ENCODE peak calls at places on chromosomes 12 and 14, in seven cellular contexts. O is endothelial cell; P is activated CD4-positive, alpha-beta T cell treated with anti-CD3 and anti-CD28 coated beads, Interleukin-2, amount 10 ng/mL, durations not matched to agents 7 days and 5 days; X is dermis blood vessel endothelial cell; Q is T-helper 1 cell; C is hepatic stellate cell; V is EL. N is an unnamed sample.

GRCh38 chr14:59997496-59997895 is 77.6 kb downstream of the LRRC9 start:
- DNase-seq in X (no peak), Q (no peak), C (no peak), P (no peak), V (no peak), O (no peak), N (no peak)

GRCh38 chr14:90060965-90061848 is 587 bp upstream of the KCNK13 start:
- DNase-seq in C (peak; percentile 11), V (no peak), X (no peak), O (peak; percentile 7), Q (no peak), P (no peak), N (no peak)

GRCh38 chr12:98656289-98657101 is 11.4 kb downstream of the APAF1 start:
- DNase-seq in O (no peak), X (peak; percentile 39), Q (no peak), C (no peak), V (no peak), P (no peak), N (no peak)

GRCh38 chr14:87800216-87800615 is 192.8 kb downstream of the GALC start:
- DNase-seq in P (no peak), C (no peak), X (no peak), O (no peak), V (no peak), Q (no peak), N (no peak)

GRCh38 chr14:35988972-35989690 is 163.0 kb downstream of the BRMS1L start:
- DNase-seq in C (no peak), O (no peak), V (no peak), P (no peak), Q (no peak), X (no peak), N (no peak)

GRCh38 chr12:66072566-66072965 is 58.0 kb downstream of the LLPH start:
- DNase-seq in C (no peak), P (no peak), Q (no peak), V (no peak), X (no peak), O (no peak), N (no peak)

GRCh38 chr12:64352181-64352580 is 38.4 kb downstream of the C12orf56 start:
- DNase-seq in C (no peak), P (no peak), V (no peak), X (peak; percentile 3), Q (no peak), O (no peak), N (no peak)

GRCh38 chr12:113048716-113049127 is 7.8 kb upstream of the DTX1 start:
- DNase-seq in X (peak; percentile 79), O (peak; percentile 69), C (peak; percentile 81), P (peak; percentile 76), V (peak; percentile 62), Q (no peak), N (peak; percentile 32)

GRCh38 chr12:28217805-28218204 is 27.5 kb downstream of the CCDC91 start:
- DNase-seq in O (no peak), Q (no peak), X (no peak), C (no peak), V (no peak), P (no peak), N (no peak)

GRCh38 chr12:32870716-32871115 is 25.9 kb downstream of the PKP2 start:
- DNase-seq in C (no peak), O (no peak), Q (no peak), P (no peak), X (no peak), V (no peak), N (no peak)

GRCh38 chr12:101939856-101940265 is 62.5 kb downstream of the DRAM1 start:
- DNase-seq in C (peak; percentile 54), X (peak; percentile 85), V (peak; percentile 75), Q (peak; percentile 8), P (peak; percentile 71), O (peak; percentile 59), N (peak; percentile 13)

GRCh38 chr14:100115726-100116125 is 43.7 kb downstream of the DEGS2 start:
- DNase-seq in V (no peak), O (no peak), P (no peak), X (no peak), Q (no peak), C (no peak), N (no peak)

GRCh38 chr12:93622485-93622884 is 50.0 kb downstream of the SOCS2 start:
- DNase-seq in P (no peak), O (no peak), X (peak; percentile 21), C (no peak), Q (no peak), V (peak; percentile 68), N (no peak)

GRCh38 chr14:71050227-71050823 is 143.1 kb downstream of the PCNX1 start:
- DNase-seq in Q (no peak), P (no peak), C (no peak), V (no peak), O (no peak), X (peak; percentile 24), N (no peak)

GRCh38 chr12:45674181-45674580 is 55.3 kb upstream of the ARID2 start:
- DNase-seq in P (no peak), Q (no peak), C (no peak), X (no peak), O (no peak), V (peak; percentile 23), N (no peak)

GRCh38 chr12:79763748-79764452 is 73.1 kb upstream of the PAWR start:
- DNase-seq in P (no peak), O (no peak), X (no peak), V (no peak), C (no peak), Q (no peak), N (no peak)

GRCh38 chr14:103749860-103750259 is 34.2 kb downstream of the ZFYVE21 start:
- DNase-seq in O (no peak), X (no peak), Q (no peak), V (no peak), P (no peak), C (no peak), N (no peak)

GRCh38 chr12:57755454-57756372 is 810 bp downstream of the MARCHF9 start:
- DNase-seq in P (peak; percentile 32), Q (no peak), V (no peak), X (no peak), C (peak; percentile 61), O (no peak), N (peak; percentile 48)

GRCh38 chr12:30908389-30909087 is 18.0 kb upstream of the TSPAN11 start:
- DNase-seq in P (no peak), V (peak; percentile 35), X (peak; percentile 4), Q (no peak), C (no peak), O (no peak), N (no peak)

GRCh38 chr14:59483360-59483759 is 848 bp downstream of the L3HYPDH start:
- DNase-seq in X (peak; percentile 42), C (peak; percentile 16), Q (no peak), P (no peak), V (peak; percentile 70), O (no peak), N (no peak)

GRCh38 chr14:31968107-31968810 is 108.8 kb upstream of the ARHGAP5 start:
- DNase-seq in Q (no peak), C (no peak), P (no peak), X (no peak), O (no peak), V (no peak), N (no peak)

GRCh38 chr12:109115758-109116610 is at the start of gene ACACB:
- DNase-seq in V (no peak), Q (no peak), P (no peak), C (no peak), X (no peak), O (no peak), N (no peak)

GRCh38 chr12:85834378-85834777 is 1.8 kb downstream of the RASSF9 start:
- DNase-seq in Q (no peak), V (no peak), X (peak; percentile 21), C (no peak), P (no peak), O (no peak), N (no peak)